ENCODE peak calls at places on chromosomes 6 and 20, in six cellular contexts. F is GM23248, Q is GM23338, D is PC-3, V is SK-N-SH, E is PC-9. S is an unnamed sample.

GRCh38 chr6:116530436-116530835 is 15.0 kb downstream of the TRAPPC3L start:
- DNase-seq in F (no peak), Q (no peak), D (peak; percentile 42), V (no peak), E (no peak), S (no peak)

GRCh38 chr6:157019733-157020132 is 242.6 kb downstream of the ARID1B start:
- DNase-seq in F (peak; percentile 36), Q (no peak), D (peak; percentile 16), V (no peak), E (no peak), S (peak; percentile 31)

GRCh38 chr20:47459344-47460073 is 42.2 kb upstream of the NCOA3 start:
- DNase-seq in F (no peak), Q (no peak), D (no peak), V (no peak), E (no peak), S (no peak)

GRCh38 chr20:52231230-52231746 is 39.7 kb upstream of the ZFP64 start:
- DNase-seq in F (no peak), Q (no peak), D (peak; percentile 22), V (no peak), E (no peak), S (no peak)

GRCh38 chr20:32164984-32165735 is 42.4 kb downstream of the PLAGL2 start:
- DNase-seq in F (no peak), Q (no peak), D (no peak), V (no peak), E (no peak), S (no peak)

GRCh38 chr6:51049288-51049982 is 230.8 kb downstream of the TFAP2B start:
- DNase-seq in F (no peak), Q (no peak), D (no peak), V (no peak), E (no peak), S (no peak)

GRCh38 chr6:46575530-46575929 is 77.1 kb downstream of the CYP39A1 start:
- DNase-seq in F (no peak), Q (no peak), D (no peak), V (no peak), E (no peak), S (no peak)

GRCh38 chr6:14905201-14905600 is 340.7 kb upstream of the JARID2 start:
- DNase-seq in F (no peak), Q (no peak), D (no peak), V (no peak), E (no peak), S (no peak)

GRCh38 chr6:144296973-144297372 is 11.8 kb downstream of the UTRN start:
- DNase-seq in F (no peak), Q (no peak), D (peak; percentile 57), V (no peak), E (no peak), S (no peak)

GRCh38 chr6:87364602-87365252 is 20.1 kb downstream of the C6orf163 start:
- DNase-seq in F (no peak), Q (no peak), D (no peak), V (peak; percentile 43), E (no peak), S (no peak)

GRCh38 chr6:85660181-85660611 is 17.5 kb upstream of the SYNCRIP start:
- DNase-seq in F (peak; percentile 98), Q (no peak), D (peak; percentile 5), V (peak; percentile 64), E (no peak), S (no peak)

GRCh38 chr20:7272512-7272911 is 505.0 kb downstream of the BMP2 start:
- DNase-seq in F (peak; percentile 5), Q (peak; percentile 57), D (peak; percentile 35), V (no peak), E (no peak), S (no peak)

GRCh38 chr6:20366082-20366834 is 35.4 kb upstream of the E2F3 start:
- DNase-seq in F (no peak), Q (no peak), D (no peak), V (no peak), E (no peak), S (no peak)

GRCh38 chr6:82057846-82058554 is 189.5 kb downstream of the IBTK start:
- DNase-seq in F (peak; percentile 39), Q (no peak), D (no peak), V (no peak), E (no peak), S (no peak)

GRCh38 chr6:31769684-31770371 is 7.3 kb downstream of the VWA7 start:
- DNase-seq in F (peak; percentile 60), Q (peak; percentile 84), D (peak; percentile 85), V (peak; percentile 72), E (peak; percentile 55), S (peak; percentile 76)

GRCh38 chr6:129701721-129702455 is 8.1 kb downstream of the ARHGAP18 start:
- DNase-seq in F (peak; percentile 87), Q (no peak), D (no peak), V (no peak), E (peak; percentile 13), S (no peak)

GRCh38 chr6:38443750-38444149 is 196.0 kb downstream of the BTBD9 start:
- DNase-seq in F (no peak), Q (no peak), D (no peak), V (peak; percentile 42), E (no peak), S (no peak)

GRCh38 chr20:58113706-58114105 is 114.7 kb downstream of the ANKRD60 start:
- DNase-seq in F (no peak), Q (no peak), D (no peak), V (no peak), E (no peak), S (no peak)

GRCh38 chr6:22149081-22149480 is 147.8 kb downstream of the PRL start:
- DNase-seq in F (no peak), Q (peak; percentile 17), D (no peak), V (peak; percentile 32), E (no peak), S (no peak)

GRCh38 chr6:692858-693736 is at the start of gene EXOC2:
- DNase-seq in F (peak; percentile 94), Q (peak; percentile 93), D (peak; percentile 87), V (peak; percentile 94), E (peak; percentile 56), S (peak; percentile 87)

GRCh38 chr20:47675190-47676142 is 109.8 kb downstream of the SULF2 start:
- DNase-seq in F (no peak), Q (peak; percentile 47), D (no peak), V (no peak), E (no peak), S (no peak)

GRCh38 chr6:2558098-2558770 is 192.5 kb downstream of the MYLK4 start:
- DNase-seq in F (no peak), Q (no peak), D (no peak), V (no peak), E (no peak), S (no peak)

GRCh38 chr6:85810558-85810957 is 167.9 kb upstream of the SYNCRIP start:
- DNase-seq in F (no peak), Q (no peak), D (no peak), V (no peak), E (no peak), S (peak; percentile 34)

GRCh38 chr20:36854343-36855240 is 21.3 kb upstream of the TLDC2 start:
- DNase-seq in F (peak; percentile 65), Q (no peak), D (no peak), V (no peak), E (no peak), S (no peak)

GRCh38 chr6:28693751-28694443 is 168.2 kb downstream of the GPX5 start:
- DNase-seq in F (peak; percentile 23), Q (peak; percentile 80), D (no peak), V (no peak), E (no peak), S (no peak)

GRCh38 chr6:44653761-44654218 is 266.3 kb downstream of the CDC5L start:
- DNase-seq in F (no peak), Q (no peak), D (no peak), V (no peak), E (no peak), S (no peak)

GRCh38 chr6:41743406-41744235 is 3.6 kb downstream of the PGC start:
- DNase-seq in F (no peak), Q (no peak), D (no peak), V (no peak), E (no peak), S (no peak)

GRCh38 chr6:137170266-137171052 is 3.0 kb downstream of the IL22RA2 start:
- DNase-seq in F (no peak), Q (no peak), D (no peak), V (no peak), E (no peak), S (no peak)

GRCh38 chr6:137166247-137167098 is 7.0 kb downstream of the IL22RA2 start:
- DNase-seq in F (no peak), Q (no peak), D (no peak), V (no peak), E (no peak), S (no peak)

GRCh38 chr6:137165375-137166246 is 7.8 kb downstream of the IL22RA2 start:
- DNase-seq in F (peak; percentile 55), Q (no peak), D (peak; percentile 26), V (peak; percentile 17), E (no peak), S (peak; percentile 73)

GRCh38 chr6:137171053-137171374 is 2.4 kb downstream of the IL22RA2 start:
- DNase-seq in F (no peak), Q (no peak), D (no peak), V (no peak), E (no peak), S (no peak)

GRCh38 chr6:137167702-137168377 is 5.6 kb downstream of the IL22RA2 start:
- DNase-seq in F (no peak), Q (no peak), D (no peak), V (no peak), E (no peak), S (no peak)
- H3F3A ChIP-seq in F (no peaks in the 10 kb centered on the region), Q (no peaks in the 10 kb centered on the region), D (no peaks in the 10 kb centered on the region), V (no peaks in the 10 kb centered on the region), E (peaks cover 7% of the 10 kb centered on the region), S (peaks cover 12% of the 10 kb centered on the region)

DNA sequence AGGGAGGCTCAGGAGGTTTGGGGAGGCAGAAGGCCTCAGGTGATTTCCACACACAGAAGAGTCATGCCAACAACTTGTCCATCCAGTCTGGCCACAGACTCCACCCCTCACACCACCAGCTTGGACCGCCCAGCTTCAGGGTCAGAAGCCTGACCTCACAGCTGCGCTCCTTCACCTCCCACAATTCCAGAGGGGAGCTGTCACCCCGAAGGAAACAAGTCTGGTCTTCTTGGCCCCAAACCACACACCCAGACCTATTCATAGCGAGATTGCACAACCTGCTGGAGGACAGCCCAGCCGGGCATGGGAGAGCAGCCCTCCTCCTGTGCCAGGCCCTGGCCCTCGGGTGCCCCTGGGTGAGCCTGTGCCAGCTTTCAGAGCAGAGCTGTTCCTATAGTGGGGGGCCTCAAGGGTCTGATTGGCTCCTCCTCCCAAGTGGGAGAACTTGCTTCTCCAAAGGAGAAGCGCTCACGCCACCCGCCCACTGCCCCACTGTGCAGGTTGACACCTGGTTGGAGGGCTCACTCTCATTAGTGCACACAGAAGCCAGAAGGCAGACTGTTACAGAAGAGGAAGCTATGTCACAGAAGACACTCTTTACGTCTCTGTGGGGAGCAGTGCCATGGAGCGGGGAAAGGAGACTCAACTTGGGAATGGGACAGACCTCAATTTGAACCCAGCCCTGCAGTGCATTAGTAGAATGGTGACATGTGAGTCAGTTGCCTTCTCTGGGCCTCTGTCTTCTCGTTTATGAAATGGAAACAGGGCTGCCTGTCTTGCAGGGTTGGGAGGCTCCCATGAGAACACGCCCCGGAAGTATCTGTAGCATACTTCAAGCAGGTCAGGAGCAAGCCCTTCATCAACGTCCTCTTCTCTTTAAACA is 128.8 kb downstream of the FOXO3 start:
- DNase-seq in F (peak; percentile 78), Q (no peak), D (peak; percentile 92), V (no peak), E (peak; percentile 99), S (no peak)
- H3K4me1 ChIP-seq in F (peaks cover 15% of the 10 kb centered on the region), Q (peaks cover 5% of the 10 kb centered on the region), D (peaks cover 56% of the 10 kb centered on the region), V (peaks cover 6% of the 10 kb centered on the region), E (peaks cover 66% of the 10 kb centered on the region), S (peaks cover 60% of the 10 kb centered on the region)

GRCh38 chr6:16358531-16359138 is 120.2 kb downstream of the GMPR start:
- DNase-seq in F (no peak), Q (no peak), D (no peak), V (no peak), E (no peak), S (no peak)
- H3F3A ChIP-seq in F (no peaks in the 10 kb centered on the region), Q (no peaks in the 10 kb centered on the region), D (no peaks in the 10 kb centered on the region), V (no peaks in the 10 kb centered on the region), E (peaks cover 26% of the 10 kb centered on the region), S (no peaks in the 10 kb centered on the region)

GRCh38 chr6:111973897-111974639 is 79.8 kb upstream of the CCN6 start:
- DNase-seq in F (peak; percentile 87), Q (no peak), D (no peak), V (no peak), E (no peak), S (no peak)
- H3K4me1 ChIP-seq in F (peaks cover 31% of the 10 kb centered on the region), Q (no peaks in the 10 kb centered on the region), D (peaks cover 14% of the 10 kb centered on the region), V (peaks cover 6% of the 10 kb centered on the region), E (peaks cover 23% of the 10 kb centered on the region), S (no peaks in the 10 kb centered on the region)

S was measured in MM.1S.